ENCODE peak calls at places on chromosomes 3 and 15, in six cellular contexts. K is cardiac muscle cell, A is foreskin fibroblast, O is AG04450, X is left lung, J is bronchial epithelial cell. L is an unnamed sample.

GRCh38 chr15:30827625-30828303 is 76.0 kb upstream of the FAN1 start:
- DNase-seq in K (no peak), A (peak), O (no peak), X (no peak), J (no peak), L (no peak)

GRCh38 chr3:169699070-169699469 is 35.6 kb upstream of the MECOM start:
- DNase-seq in K (peak), A (no peak), O (no peak), X (no peak), J (no peak), L (no peak)

GRCh38 chr3:141414141-141414689 is 45.9 kb downstream of the ZBTB38 start:
- DNase-seq in K (peak), A (peak), O (no peak), X (no peak), J (no peak), L (no peak)

GRCh38 chr3:78765671-78766485 is 1001.9 kb downstream of the ROBO1 start:
- DNase-seq in K (no peak), A (peak), O (no peak), X (no peak), J (no peak), L (no peak)

GRCh38 chr3:53744351-53744750 is 101.9 kb downstream of the CHDH start:
- DNase-seq in K (no peak), A (no peak), O (no peak), X (no peak), J (no peak), L (no peak)

GRCh38 chr3:79930196-79930595 is 162.4 kb upstream of the ROBO1 start:
- DNase-seq in K (no peak), A (no peak), O (no peak), X (no peak), J (no peak), L (no peak)

GRCh38 chr3:2558828-2559227 is 460.2 kb downstream of the CNTN4 start:
- DNase-seq in K (no peak), A (no peak), O (no peak), X (no peak), J (no peak), L (no peak)

GRCh38 chr15:99442268-99442897 is 123.4 kb upstream of the MEF2A start:
- DNase-seq in K (peak), A (peak), O (peak), X (peak), J (peak), L (peak)

GRCh38 chr3:118740722-118741290 is 293.8 kb downstream of the IGSF11 start:
- DNase-seq in K (no peak), A (no peak), O (no peak), X (no peak), J (no peak), L (no peak)

GRCh38 chr15:35282965-35283496 is 197.9 kb upstream of the NANOGP8 start:
- DNase-seq in K (no peak), A (no peak), O (no peak), X (no peak), J (no peak), L (no peak)

GRCh38 chr3:158471639-158472294 is 99.2 kb upstream of the MLF1 start:
- DNase-seq in K (peak), A (peak), O (peak), X (no peak), J (peak), L (peak)

GRCh38 chr3:113560845-113561623 is 28.7 kb downstream of the SIDT1 start:
- DNase-seq in K (peak), A (peak), O (no peak), X (no peak), J (peak), L (peak)

GRCh38 chr3:117616213-117616612 is 906.6 kb downstream of the TUSC7 start:
- DNase-seq in K (no peak), A (no peak), O (no peak), X (no peak), J (no peak), L (no peak)

GRCh38 chr3:117624424-117624823 is 914.8 kb downstream of the TUSC7 start:
- DNase-seq in K (no peak), A (no peak), O (no peak), X (no peak), J (peak), L (no peak)

GRCh38 chr3:117618462-117618861 is 908.9 kb downstream of the TUSC7 start:
- DNase-seq in K (peak), A (no peak), O (no peak), X (no peak), J (peak), L (no peak)

GRCh38 chr3:117622130-117622841 is 912.7 kb downstream of the TUSC7 start:
- DNase-seq in K (peak), A (peak), O (peak), X (no peak), J (peak), L (peak)

GRCh38 chr3:117619805-117620204 is 910.2 kb downstream of the TUSC7 start:
- DNase-seq in K (no peak), A (no peak), O (no peak), X (no peak), J (no peak), L (no peak)
- TF ChIP-seq CTCF in K (no peak), A (no peak), O (no peak), X (no peak), J (no peak), L (no peak)

GRCh38 chr3:66037986-66038369 is 740 bp downstream of the MAGI1 start:
- DNase-seq in K (no peak), A (peak), O (no peak), X (no peak), J (no peak), L (no peak)

GRCh38 chr3:66037330-66037985 is 1.3 kb downstream of the MAGI1 start:
- DNase-seq in K (peak), A (peak), O (no peak), X (peak), J (peak), L (no peak)

GRCh38 chr3:66033241-66034138 is 5.2 kb downstream of the MAGI1 start:
- DNase-seq in K (no peak), A (no peak), O (no peak), X (no peak), J (no peak), L (no peak)

GRCh38 chr3:66036586-66037061 is 2.1 kb downstream of the MAGI1 start:
- DNase-seq in K (peak), A (peak), O (no peak), X (no peak), J (no peak), L (no peak)

GRCh38 chr3:66035763-66036477 is 2.8 kb downstream of the MAGI1 start:
- DNase-seq in K (peak), A (no peak), O (no peak), X (no peak), J (no peak), L (no peak)
- H3K4me3 ChIP-seq in K (peak), A (peak), O (peak), X (peak), J (no peak), L (peak)

GRCh38 chr3:146747051-146747450 is 141.9 kb upstream of the PLSCR5 start:
- DNase-seq in K (no peak), A (peak), O (no peak), X (no peak), J (no peak), L (no peak)

GRCh38 chr3:146746190-146746589 is 141.0 kb upstream of the PLSCR5 start:
- DNase-seq in K (peak), A (peak), O (peak), X (no peak), J (peak), L (peak)

GRCh38 chr3:146750196-146750595 is 145.1 kb upstream of the PLSCR5 start:
- DNase-seq in K (peak), A (peak), O (no peak), X (no peak), J (peak), L (peak)

GRCh38 chr3:146747928-146748327 is 142.8 kb upstream of the PLSCR5 start:
- DNase-seq in K (peak), A (peak), O (peak), X (no peak), J (peak), L (peak)
- TF ChIP-seq CTCF in K (peak), A (peak), O (peak), X (peak), J (no peak), L (peak)

GRCh38 chr3:76369170-76369569 is 583.8 kb upstream of the ZNF717 start:
- DNase-seq in K (no peak), A (peak), O (no peak), X (no peak), J (peak), L (no peak)

GRCh38 chr3:76370749-76371148 is 585.4 kb upstream of the ZNF717 start:
- DNase-seq in K (no peak), A (no peak), O (no peak), X (no peak), J (no peak), L (no peak)

GRCh38 chr3:76367281-76367680 is 581.9 kb upstream of the ZNF717 start:
- DNase-seq in K (no peak), A (peak), O (peak), X (no peak), J (no peak), L (no peak)

GRCh38 chr3:76372497-76372896 is 587.1 kb upstream of the ZNF717 start:
- DNase-seq in K (no peak), A (peak), O (no peak), X (no peak), J (no peak), L (no peak)
- H3K4me3 ChIP-seq in K (no peak), A (no peak), O (no peak), X (no peak), J (no peak), L (no peak)

GRCh38 chr3:44989141-44989540 is 13.1 kb downstream of the EXOSC7 start:
- DNase-seq in K (no peak), A (no peak), O (no peak), X (no peak), J (no peak), L (no peak)

GRCh38 chr3:44991326-44991725 is 15.3 kb downstream of the EXOSC7 start:
- DNase-seq in K (no peak), A (no peak), O (no peak), X (no peak), J (no peak), L (no peak)

GRCh38 chr3:44989636-44990373 is 13.8 kb downstream of the EXOSC7 start:
- DNase-seq in K (no peak), A (no peak), O (no peak), X (no peak), J (no peak), L (no peak)

GRCh38 chr3:44987318-44987717 is 11.3 kb downstream of the EXOSC7 start:
- DNase-seq in K (no peak), A (no peak), O (no peak), X (no peak), J (no peak), L (no peak)

DNA sequence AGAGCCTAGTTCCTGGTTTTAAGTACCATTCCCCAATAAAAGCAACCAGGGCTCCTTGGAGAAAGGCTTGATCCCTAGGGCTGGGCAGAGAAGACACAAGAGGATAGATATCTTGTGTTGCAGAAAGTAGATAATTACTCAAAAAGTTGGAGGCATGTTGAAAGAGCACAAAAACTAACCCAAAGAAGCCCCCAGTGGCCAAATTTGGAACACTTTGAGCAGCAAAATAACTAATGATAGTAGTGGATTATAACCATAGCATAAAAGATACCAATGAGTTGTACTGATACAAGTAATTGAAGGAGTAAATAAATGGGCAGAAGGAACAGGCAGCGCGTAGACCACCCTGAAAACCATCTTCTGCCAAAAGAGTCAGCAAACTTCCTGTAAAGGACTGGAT is 12.0 kb downstream of the EXOSC7 start:
- DNase-seq in K (peak), A (peak), O (no peak), X (no peak), J (no peak), L (no peak)
- TF ChIP-seq CTCF in K (peak), A (peak), O (peak), X (peak), J (peak), L (peak)

GRCh38 chr3:152256829-152257228 is 11.9 kb upstream of the MBNL1 start:
- DNase-seq in K (no peak), A (no peak), O (no peak), X (no peak), J (no peak), L (no peak)

GRCh38 chr3:152255290-152255689 is 13.4 kb upstream of the MBNL1 start:
- DNase-seq in K (no peak), A (no peak), O (no peak), X (no peak), J (no peak), L (no peak)

GRCh38 chr3:152258448-152259302 is 10.1 kb upstream of the MBNL1 start:
- DNase-seq in K (peak), A (peak), O (peak), X (peak), J (peak), L (peak)

GRCh38 chr3:152259480-152259879 is 9.2 kb upstream of the MBNL1 start:
- DNase-seq in K (no peak), A (no peak), O (no peak), X (no peak), J (no peak), L (no peak)

GRCh38 chr3:152257246-152258074 is 11.3 kb upstream of the MBNL1 start:
- DNase-seq in K (no peak), A (peak), O (no peak), X (no peak), J (no peak), L (no peak)
- H3K4me3 ChIP-seq in K (no peak), A (no peak), O (no peak), X (no peak), J (no peak), L (no peak)

GRCh38 chr15:84104853-84105252 is 130.7 kb upstream of the GOLGA6L4 start:
- DNase-seq in K (no peak), A (no peak), O (no peak), X (no peak), J (no peak), L (no peak)

GRCh38 chr15:84113919-84114318 is 121.7 kb upstream of the GOLGA6L4 start:
- DNase-seq in K (no peak), A (no peak), O (no peak), X (no peak), J (no peak), L (no peak)

GRCh38 chr15:84103345-84103744 is 132.2 kb upstream of the GOLGA6L4 start:
- DNase-seq in K (no peak), A (no peak), O (no peak), X (no peak), J (no peak), L (no peak)

GRCh38 chr15:84112025-84112424 is 123.5 kb upstream of the GOLGA6L4 start:
- DNase-seq in K (peak), A (peak), O (no peak), X (no peak), J (peak), L (no peak)

DNA sequence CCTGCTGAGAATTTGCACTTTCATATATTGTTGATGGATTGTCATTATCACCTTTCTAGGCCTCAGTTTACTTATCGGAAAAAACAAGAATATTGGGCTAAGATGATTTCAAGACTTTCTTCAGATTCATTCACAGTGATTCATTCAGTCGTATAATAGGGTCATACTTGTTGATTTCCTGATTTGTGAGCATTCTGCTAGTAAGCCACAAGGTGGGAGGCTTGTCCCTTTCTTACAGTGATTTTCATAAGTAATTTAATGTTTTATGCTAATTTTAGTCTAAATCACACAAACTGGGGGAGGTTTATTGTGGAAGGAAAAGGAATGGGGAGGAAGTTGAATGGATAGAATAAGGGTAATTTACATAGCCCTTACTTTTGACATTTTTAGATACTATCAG is 126.8 kb upstream of the GOLGA6L4 start:
- DNase-seq in K (peak), A (peak), O (no peak), X (no peak), J (peak), L (no peak)
- TF ChIP-seq CTCF in K (peak), A (no peak), O (peak), X (no peak), J (no peak), L (no peak)

DNA sequence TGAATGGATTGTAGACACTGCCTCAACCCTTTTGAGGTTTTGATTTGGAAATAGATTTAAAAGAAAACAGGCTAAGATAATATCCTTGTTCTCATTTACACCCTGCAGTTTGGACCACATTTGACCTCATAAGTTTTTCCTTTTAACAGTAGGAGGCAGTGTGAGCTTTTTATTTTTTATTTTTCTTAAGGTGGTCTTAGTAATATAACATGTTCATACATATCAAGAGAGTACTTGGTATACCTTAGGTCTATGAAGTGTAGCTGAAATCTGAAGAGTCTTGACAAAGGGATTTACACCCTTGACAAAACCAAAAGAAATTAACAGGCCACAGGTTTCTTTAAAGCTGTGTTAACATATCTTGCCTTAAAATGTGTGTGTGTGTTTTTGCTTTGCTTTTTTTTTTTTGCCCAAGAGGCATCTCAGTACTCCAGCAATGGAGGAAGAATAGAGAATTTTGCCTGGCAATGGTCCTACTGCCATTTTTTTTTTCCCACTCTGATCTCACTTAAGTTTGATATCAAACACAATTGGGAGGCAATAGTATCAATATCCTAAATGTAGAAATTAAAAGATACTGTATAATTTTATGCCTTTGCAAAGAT is 3.3 kb downstream of the RAP2B start:
- DNase-seq in K (peak), A (peak), O (no peak), X (no peak), J (peak), L (no peak)
- H3K4me3 ChIP-seq in K (no peak), A (peak), O (peak), X (peak), J (peak), L (peak)

L was measured in HFF-Myc.